ENCODE peak calls at places on chromosomes 4 and X, in ten cellular contexts. One of them, this sample, is unnamed.

GRCh38 chr4:24473309-24473721 is 111.0 kb downstream of the DHX15 start:
- DNase-seq in tibial nerve: no peak
- DNase-seq in left lung: no peak
- DNase-seq in lower lobe of right lung: no peak
- DNase-seq in brain microvascular endothelial cell: no peak
- DNase-seq in GM23248: peak
- DNase-seq in CD8-positive, alpha-beta memory T cell: no peak
- DNase-seq in tibial artery: no peak
- DNase-seq in Peyer's patch: no peak
- DNase-seq in fibroblast of lung: peak
- DNase-seq in this sample: peak

GRCh38 chrX:107076158-107076557 is 42.5 kb downstream of the RBM41 start:
- DNase-seq in tibial nerve: no peak
- DNase-seq in left lung: no peak
- DNase-seq in lower lobe of right lung: no peak
- DNase-seq in brain microvascular endothelial cell: no peak
- DNase-seq in GM23248: no peak
- DNase-seq in CD8-positive, alpha-beta memory T cell: no peak
- DNase-seq in tibial artery: no peak
- DNase-seq in Peyer's patch: no peak
- DNase-seq in fibroblast of lung: no peak
- DNase-seq in this sample: no peak

GRCh38 chr4:147019061-147019460 is 73.4 kb upstream of the TTC29 start:
- DNase-seq in tibial nerve: peak
- DNase-seq in left lung: peak
- DNase-seq in lower lobe of right lung: peak
- DNase-seq in brain microvascular endothelial cell: peak
- DNase-seq in GM23248: peak
- DNase-seq in CD8-positive, alpha-beta memory T cell: peak
- DNase-seq in tibial artery: peak
- DNase-seq in Peyer's patch: peak
- DNase-seq in fibroblast of lung: peak
- DNase-seq in this sample: peak

GRCh38 chr4:155891058-155891457 is 12.4 kb upstream of the TDO2 start:
- DNase-seq in tibial nerve: no peak
- DNase-seq in left lung: no peak
- DNase-seq in lower lobe of right lung: no peak
- DNase-seq in brain microvascular endothelial cell: peak
- DNase-seq in GM23248: peak
- DNase-seq in CD8-positive, alpha-beta memory T cell: no peak
- DNase-seq in tibial artery: no peak
- DNase-seq in Peyer's patch: no peak
- DNase-seq in fibroblast of lung: peak
- DNase-seq in this sample: no peak

GRCh38 chrX:114985967-114986592 is 31.3 kb downstream of the IL13RA2 start:
- DNase-seq in tibial nerve: no peak
- DNase-seq in left lung: no peak
- DNase-seq in lower lobe of right lung: no peak
- DNase-seq in brain microvascular endothelial cell: no peak
- DNase-seq in GM23248: no peak
- DNase-seq in CD8-positive, alpha-beta memory T cell: no peak
- DNase-seq in tibial artery: no peak
- DNase-seq in Peyer's patch: no peak
- DNase-seq in fibroblast of lung: no peak
- DNase-seq in this sample: no peak

GRCh38 chrX:142601792-142602191 is 396.7 kb upstream of the MAGEC2 start:
- DNase-seq in tibial nerve: no peak
- DNase-seq in left lung: no peak
- DNase-seq in lower lobe of right lung: no peak
- DNase-seq in brain microvascular endothelial cell: no peak
- DNase-seq in GM23248: no peak
- DNase-seq in CD8-positive, alpha-beta memory T cell: no peak
- DNase-seq in tibial artery: no peak
- DNase-seq in Peyer's patch: no peak
- DNase-seq in fibroblast of lung: no peak
- DNase-seq in this sample: no peak

GRCh38 chr4:118318931-118319330 is 33.9 kb downstream of the PRSS12 start:
- DNase-seq in tibial nerve: no peak
- DNase-seq in left lung: no peak
- DNase-seq in lower lobe of right lung: no peak
- DNase-seq in brain microvascular endothelial cell: no peak
- DNase-seq in GM23248: no peak
- DNase-seq in CD8-positive, alpha-beta memory T cell: no peak
- DNase-seq in tibial artery: no peak
- DNase-seq in Peyer's patch: no peak
- DNase-seq in fibroblast of lung: no peak
- DNase-seq in this sample: no peak

GRCh38 chrX:120603707-120604358 is at the start of gene MCTS1:
- DNase-seq in tibial nerve: peak
- DNase-seq in left lung: peak
- DNase-seq in lower lobe of right lung: peak
- DNase-seq in brain microvascular endothelial cell: peak
- DNase-seq in GM23248: peak
- DNase-seq in CD8-positive, alpha-beta memory T cell: peak
- DNase-seq in tibial artery: peak
- DNase-seq in Peyer's patch: peak
- DNase-seq in fibroblast of lung: peak
- DNase-seq in this sample: peak

GRCh38 chrX:155056877-155057792 is 13.8 kb downstream of the CMC4 start:
- DNase-seq in tibial nerve: peak
- DNase-seq in left lung: peak
- DNase-seq in lower lobe of right lung: peak
- DNase-seq in brain microvascular endothelial cell: peak
- DNase-seq in GM23248: peak
- DNase-seq in CD8-positive, alpha-beta memory T cell: peak
- DNase-seq in tibial artery: peak
- DNase-seq in Peyer's patch: peak
- DNase-seq in fibroblast of lung: peak
- DNase-seq in this sample: peak

GRCh38 chr4:185259719-185260118 is 50.3 kb downstream of the SNX25 start:
- DNase-seq in tibial nerve: no peak
- DNase-seq in left lung: no peak
- DNase-seq in lower lobe of right lung: no peak
- DNase-seq in brain microvascular endothelial cell: no peak
- DNase-seq in GM23248: no peak
- DNase-seq in CD8-positive, alpha-beta memory T cell: no peak
- DNase-seq in tibial artery: no peak
- DNase-seq in Peyer's patch: no peak
- DNase-seq in fibroblast of lung: no peak
- DNase-seq in this sample: no peak

GRCh38 chr4:99946346-99947189 is at the start of gene DNAJB14:
- DNase-seq in tibial nerve: peak
- DNase-seq in left lung: peak
- DNase-seq in lower lobe of right lung: peak
- DNase-seq in brain microvascular endothelial cell: peak
- DNase-seq in GM23248: peak
- DNase-seq in CD8-positive, alpha-beta memory T cell: peak
- DNase-seq in tibial artery: peak
- DNase-seq in Peyer's patch: peak
- DNase-seq in fibroblast of lung: peak
- DNase-seq in this sample: peak

GRCh38 chr4:127997534-127998388 is 32.6 kb downstream of the ABHD18 start:
- DNase-seq in tibial nerve: no peak
- DNase-seq in left lung: no peak
- DNase-seq in lower lobe of right lung: no peak
- DNase-seq in brain microvascular endothelial cell: no peak
- DNase-seq in GM23248: peak
- DNase-seq in CD8-positive, alpha-beta memory T cell: no peak
- DNase-seq in tibial artery: no peak
- DNase-seq in Peyer's patch: no peak
- DNase-seq in fibroblast of lung: peak
- DNase-seq in this sample: no peak

GRCh38 chrX:85964744-85965143 is 82.6 kb downstream of the CHM start:
- DNase-seq in tibial nerve: no peak
- DNase-seq in left lung: no peak
- DNase-seq in lower lobe of right lung: no peak
- DNase-seq in brain microvascular endothelial cell: no peak
- DNase-seq in GM23248: peak
- DNase-seq in CD8-positive, alpha-beta memory T cell: no peak
- DNase-seq in tibial artery: no peak
- DNase-seq in Peyer's patch: no peak
- DNase-seq in fibroblast of lung: no peak
- DNase-seq in this sample: no peak

GRCh38 chr4:142549726-142550463 is 296.2 kb downstream of the INPP4B start:
- DNase-seq in tibial nerve: no peak
- DNase-seq in left lung: no peak
- DNase-seq in lower lobe of right lung: no peak
- DNase-seq in brain microvascular endothelial cell: peak
- DNase-seq in GM23248: peak
- DNase-seq in CD8-positive, alpha-beta memory T cell: no peak
- DNase-seq in tibial artery: no peak
- DNase-seq in Peyer's patch: no peak
- DNase-seq in fibroblast of lung: peak
- DNase-seq in this sample: no peak

GRCh38 chr4:59553063-59553738 is 1646.9 kb upstream of the ADGRL3 start:
- DNase-seq in tibial nerve: no peak
- DNase-seq in left lung: no peak
- DNase-seq in lower lobe of right lung: no peak
- DNase-seq in brain microvascular endothelial cell: peak
- DNase-seq in GM23248: peak
- DNase-seq in CD8-positive, alpha-beta memory T cell: no peak
- DNase-seq in tibial artery: no peak
- DNase-seq in Peyer's patch: no peak
- DNase-seq in fibroblast of lung: peak
- DNase-seq in this sample: no peak

GRCh38 chrX:63934791-63935190 is 149.8 kb upstream of the ARHGEF9 start:
- DNase-seq in tibial nerve: no peak
- DNase-seq in left lung: no peak
- DNase-seq in lower lobe of right lung: no peak
- DNase-seq in brain microvascular endothelial cell: no peak
- DNase-seq in GM23248: no peak
- DNase-seq in CD8-positive, alpha-beta memory T cell: no peak
- DNase-seq in tibial artery: no peak
- DNase-seq in Peyer's patch: no peak
- DNase-seq in fibroblast of lung: no peak
- DNase-seq in this sample: no peak

GRCh38 chrX:38458071-38458470 is 103.3 kb upstream of the TSPAN7 start:
- DNase-seq in tibial nerve: no peak
- DNase-seq in left lung: no peak
- DNase-seq in lower lobe of right lung: no peak
- DNase-seq in brain microvascular endothelial cell: no peak
- DNase-seq in GM23248: no peak
- DNase-seq in CD8-positive, alpha-beta memory T cell: no peak
- DNase-seq in tibial artery: no peak
- DNase-seq in Peyer's patch: no peak
- DNase-seq in fibroblast of lung: no peak
- DNase-seq in this sample: no peak

GRCh38 chrX:38452603-38453002 is 100.2 kb downstream of the OTC start:
- DNase-seq in tibial nerve: no peak
- DNase-seq in left lung: no peak
- DNase-seq in lower lobe of right lung: no peak
- DNase-seq in brain microvascular endothelial cell: no peak
- DNase-seq in GM23248: no peak
- DNase-seq in CD8-positive, alpha-beta memory T cell: no peak
- DNase-seq in tibial artery: no peak
- DNase-seq in Peyer's patch: no peak
- DNase-seq in fibroblast of lung: no peak
- DNase-seq in this sample: no peak
- H3K27ac ChIP-seq in tibial nerve: no peak
- H3K27ac ChIP-seq in left lung: no peak
- H3K27ac ChIP-seq in lower lobe of right lung: no peak
- H3K27ac ChIP-seq in brain microvascular endothelial cell: no peak
- H3K27ac ChIP-seq in GM23248: no peak
- H3K27ac ChIP-seq in CD8-positive, alpha-beta memory T cell: no peak
- H3K27ac ChIP-seq in tibial artery: no peak
- H3K27ac ChIP-seq in Peyer's patch: no peak
- H3K27ac ChIP-seq in fibroblast of lung: no peak
- H3K27ac ChIP-seq in this sample: no peak

GRCh38 chrX:124216396-124217124 is 115.9 kb upstream of the TEX13D start:
- DNase-seq in tibial nerve: no peak
- DNase-seq in left lung: no peak
- DNase-seq in lower lobe of right lung: no peak
- DNase-seq in brain microvascular endothelial cell: no peak
- DNase-seq in GM23248: no peak
- DNase-seq in CD8-positive, alpha-beta memory T cell: no peak
- DNase-seq in tibial artery: no peak
- DNase-seq in Peyer's patch: no peak
- DNase-seq in fibroblast of lung: no peak
- DNase-seq in this sample: no peak
- H3K27ac ChIP-seq in tibial nerve: no peak
- H3K27ac ChIP-seq in left lung: peak
- H3K27ac ChIP-seq in lower lobe of right lung: peak
- H3K27ac ChIP-seq in brain microvascular endothelial cell: no peak
- H3K27ac ChIP-seq in GM23248: no peak
- H3K27ac ChIP-seq in CD8-positive, alpha-beta memory T cell: no peak
- H3K27ac ChIP-seq in tibial artery: no peak
- H3K27ac ChIP-seq in Peyer's patch: peak
- H3K27ac ChIP-seq in fibroblast of lung: no peak
- H3K27ac ChIP-seq in this sample: peak

GRCh38 chrX:103535206-103535605 is 15.9 kb upstream of the RAB40A start:
- DNase-seq in tibial nerve: no peak
- DNase-seq in left lung: no peak
- DNase-seq in lower lobe of right lung: no peak
- DNase-seq in brain microvascular endothelial cell: no peak
- DNase-seq in GM23248: no peak
- DNase-seq in CD8-positive, alpha-beta memory T cell: no peak
- DNase-seq in tibial artery: no peak
- DNase-seq in Peyer's patch: no peak
- DNase-seq in fibroblast of lung: no peak
- DNase-seq in this sample: no peak

GRCh38 chrX:103536732-103537131 is 17.4 kb upstream of the RAB40A start:
- DNase-seq in tibial nerve: no peak
- DNase-seq in left lung: no peak
- DNase-seq in lower lobe of right lung: no peak
- DNase-seq in brain microvascular endothelial cell: no peak
- DNase-seq in GM23248: no peak
- DNase-seq in CD8-positive, alpha-beta memory T cell: no peak
- DNase-seq in tibial artery: no peak
- DNase-seq in Peyer's patch: no peak
- DNase-seq in fibroblast of lung: no peak
- DNase-seq in this sample: no peak

GRCh38 chrX:103537871-103538387 is 18.6 kb upstream of the RAB40A start:
- DNase-seq in tibial nerve: no peak
- DNase-seq in left lung: no peak
- DNase-seq in lower lobe of right lung: no peak
- DNase-seq in brain microvascular endothelial cell: no peak
- DNase-seq in GM23248: no peak
- DNase-seq in CD8-positive, alpha-beta memory T cell: no peak
- DNase-seq in tibial artery: no peak
- DNase-seq in Peyer's patch: no peak
- DNase-seq in fibroblast of lung: no peak
- DNase-seq in this sample: no peak

GRCh38 chrX:103533428-103534216 is 14.3 kb upstream of the RAB40A start:
- DNase-seq in tibial nerve: peak
- DNase-seq in left lung: peak
- DNase-seq in lower lobe of right lung: peak
- DNase-seq in brain microvascular endothelial cell: peak
- DNase-seq in GM23248: peak
- DNase-seq in CD8-positive, alpha-beta memory T cell: peak
- DNase-seq in tibial artery: peak
- DNase-seq in Peyer's patch: peak
- DNase-seq in fibroblast of lung: peak
- DNase-seq in this sample: peak

GRCh38 chrX:103536071-103536470 is 16.8 kb upstream of the RAB40A start:
- DNase-seq in tibial nerve: no peak
- DNase-seq in left lung: no peak
- DNase-seq in lower lobe of right lung: no peak
- DNase-seq in brain microvascular endothelial cell: no peak
- DNase-seq in GM23248: no peak
- DNase-seq in CD8-positive, alpha-beta memory T cell: no peak
- DNase-seq in tibial artery: no peak
- DNase-seq in Peyer's patch: no peak
- DNase-seq in fibroblast of lung: peak
- DNase-seq in this sample: no peak
- H3K27ac ChIP-seq in tibial nerve: peak
- H3K27ac ChIP-seq in left lung: no peak
- H3K27ac ChIP-seq in lower lobe of right lung: peak
- H3K27ac ChIP-seq in brain microvascular endothelial cell: no peak
- H3K27ac ChIP-seq in GM23248: no peak
- H3K27ac ChIP-seq in CD8-positive, alpha-beta memory T cell: no peak
- H3K27ac ChIP-seq in tibial artery: peak
- H3K27ac ChIP-seq in Peyer's patch: no peak
- H3K27ac ChIP-seq in fibroblast of lung: no peak
- H3K27ac ChIP-seq in this sample: no peak

GRCh38 chr4:60913026-60913425 is 287.1 kb upstream of the ADGRL3 start:
- DNase-seq in tibial nerve: no peak
- DNase-seq in left lung: no peak
- DNase-seq in lower lobe of right lung: no peak
- DNase-seq in brain microvascular endothelial cell: no peak
- DNase-seq in GM23248: no peak
- DNase-seq in CD8-positive, alpha-beta memory T cell: no peak
- DNase-seq in tibial artery: no peak
- DNase-seq in Peyer's patch: no peak
- DNase-seq in fibroblast of lung: no peak
- DNase-seq in this sample: no peak
- H3K27ac ChIP-seq in tibial nerve: no peak
- H3K27ac ChIP-seq in left lung: no peak
- H3K27ac ChIP-seq in lower lobe of right lung: no peak
- H3K27ac ChIP-seq in brain microvascular endothelial cell: no peak
- H3K27ac ChIP-seq in GM23248: no peak
- H3K27ac ChIP-seq in CD8-positive, alpha-beta memory T cell: no peak
- H3K27ac ChIP-seq in tibial artery: no peak
- H3K27ac ChIP-seq in Peyer's patch: no peak
- H3K27ac ChIP-seq in fibroblast of lung: no peak
- H3K27ac ChIP-seq in this sample: no peak